ENCODE peak calls at places on chromosomes 6 and 20, in seven cellular contexts. L is esophagus muscularis mucosa; D is tibial nerve; S is astrocyte; Y is dorsolateral prefrontal cortex; J is keratinocyte; I is CD8-positive, alpha-beta T cell. K is an unnamed sample.

GRCh38 chr20:50305636-50306477 is 115.2 kb downstream of the CEBPB start:
- DNase-seq in L (no peak), D (peak; percentile 58), S (no peak), Y (no peak), J (no peak), I (no peak), K (no peak)

GRCh38 chr6:43059168-43060033 is at the start of the genes KLC4 and MRPL2:
- DNase-seq in L (peak; percentile 100), D (peak; percentile 97), S (peak; percentile 94), Y (peak; percentile 100), J (peak; percentile 89), I (peak; percentile 94), K (peak; percentile 91)

GRCh38 chr6:30749554-30750378 is 5.4 kb upstream of the IER3 start:
- DNase-seq in L (no peak), D (no peak), S (no peak), Y (no peak), J (peak; percentile 86), I (no peak), K (no peak)

GRCh38 chr6:2952557-2953095 is 18.7 kb downstream of the SERPINB6 start:
- DNase-seq in L (peak; percentile 94), D (peak; percentile 30), S (peak; percentile 74), Y (peak; percentile 60), J (peak; percentile 50), I (peak; percentile 44), K (peak; percentile 47)

GRCh38 chr20:47785900-47786762 is 850 bp upstream of the SULF2 start:
- DNase-seq in L (peak; percentile 93), D (peak; percentile 33), S (peak; percentile 80), Y (peak; percentile 48), J (no peak), I (no peak), K (peak; percentile 34)

GRCh38 chr6:128541261-128541660 is 20.9 kb upstream of the PTPRK start:
- DNase-seq in L (no peak), D (no peak), S (no peak), Y (no peak), J (no peak), I (no peak), K (no peak)

GRCh38 chr20:62475819-62476073 is at the start of gene GATA5:
- DNase-seq in L (no peak), D (no peak), S (no peak), Y (no peak), J (no peak), I (no peak), K (no peak)

GRCh38 chr6:50128420-50129005 is 78.8 kb upstream of the DEFB112 start:
- DNase-seq in L (no peak), D (no peak), S (no peak), Y (no peak), J (no peak), I (no peak), K (no peak)

GRCh38 chr6:108988291-108988690 is 106.4 kb downstream of the SESN1 start:
- DNase-seq in L (no peak), D (no peak), S (no peak), Y (no peak), J (no peak), I (no peak), K (no peak)

GRCh38 chr20:17066955-17067354 is 159.9 kb upstream of the PCSK2 start:
- DNase-seq in L (no peak), D (no peak), S (no peak), Y (no peak), J (no peak), I (no peak), K (no peak)

GRCh38 chr20:63657260-63657936 is 714 bp upstream of the RTEL1 start:
- DNase-seq in L (no peak), D (no peak), S (no peak), Y (no peak), J (no peak), I (no peak), K (no peak)

GRCh38 chr6:86459978-86460377 is 477.4 kb upstream of the HTR1E start:
- DNase-seq in L (no peak), D (no peak), S (no peak), Y (no peak), J (no peak), I (no peak), K (no peak)

GRCh38 chr20:6053776-6054688 is at the start of gene LRRN4:
- DNase-seq in L (no peak), D (no peak), S (peak; percentile 32), Y (no peak), J (peak; percentile 56), I (no peak), K (peak; percentile 94)

GRCh38 chr20:45038747-45039469 is 62.0 kb downstream of the KCNS1 start:
- DNase-seq in L (no peak), D (no peak), S (no peak), Y (no peak), J (no peak), I (no peak), K (no peak)

GRCh38 chr20:49446808-49447207 is 35.7 kb downstream of the KCNB1 start:
- DNase-seq in L (peak; percentile 94), D (peak; percentile 74), S (peak; percentile 29), Y (no peak), J (no peak), I (no peak), K (no peak)

GRCh38 chr6:146594495-146594894 is 4.3 kb upstream of the ADGB start:
- DNase-seq in L (no peak), D (no peak), S (no peak), Y (no peak), J (no peak), I (no peak), K (no peak)

GRCh38 chr20:38985060-38985459 is 22.9 kb downstream of the DHX35 start:
- DNase-seq in L (no peak), D (no peak), S (no peak), Y (no peak), J (no peak), I (no peak), K (no peak)

DNA sequence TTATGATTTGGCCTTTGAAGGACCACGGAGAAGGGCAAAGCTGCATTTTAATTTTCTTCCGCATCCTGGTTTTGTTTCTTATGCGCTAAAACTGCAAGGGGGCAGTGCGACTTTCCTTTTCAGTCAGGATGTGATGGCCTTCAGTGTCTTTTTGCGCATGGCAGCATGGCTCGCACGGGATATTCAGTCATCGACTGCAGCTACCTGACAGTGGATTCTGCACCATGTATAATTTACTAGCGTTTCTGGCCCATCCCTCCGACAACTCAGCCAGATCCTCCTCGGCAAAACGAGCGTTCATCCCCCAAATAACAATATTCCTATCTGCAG is 2.2 kb downstream of the LAMP5 start:
- DNase-seq in L (peak; percentile 37), D (no peak), S (no peak), Y (no peak), J (no peak), I (no peak), K (no peak)
- H3K27me3 ChIP-seq in L (peaks cover 71% of the 10 kb centered on the region), D (peaks cover 73% of the 10 kb centered on the region), S (peaks cover 48% of the 10 kb centered on the region), Y (peaks cover 3% of the 10 kb centered on the region), J (peaks cover 45% of the 10 kb centered on the region), I (no peaks in the 10 kb centered on the region), K (peaks cover 47% of the 10 kb centered on the region)

GRCh38 chr20:53915459-53916172 is 154.8 kb downstream of the BCAS1 start:
- DNase-seq in L (peak; percentile 98), D (peak; percentile 98), S (peak; percentile 64), Y (peak; percentile 91), J (no peak), I (peak; percentile 91), K (peak; percentile 70)

GRCh38 chr20:53916173-53916512 is 154.3 kb downstream of the BCAS1 start:
- DNase-seq in L (no peak), D (no peak), S (no peak), Y (no peak), J (no peak), I (no peak), K (no peak)

GRCh38 chr20:53918010-53918311 is 152.4 kb downstream of the BCAS1 start:
- DNase-seq in L (no peak), D (no peak), S (no peak), Y (no peak), J (no peak), I (no peak), K (no peak)

GRCh38 chr20:53918949-53919361 is 151.4 kb downstream of the BCAS1 start:
- DNase-seq in L (no peak), D (no peak), S (no peak), Y (no peak), J (no peak), I (no peak), K (no peak)

GRCh38 chr20:53917145-53918009 is 153.0 kb downstream of the BCAS1 start:
- DNase-seq in L (no peak), D (peak; percentile 37), S (peak; percentile 64), Y (no peak), J (no peak), I (no peak), K (no peak)
- H3K4me3 ChIP-seq in L (no peak overlapping the region), D (no peak overlapping the region), S (no peak overlapping the region), Y (no peak overlapping the region), J (no peak overlapping the region), I (no peak overlapping the region), K (no peak overlapping the region)

GRCh38 chr6:154247119-154247814 is 109.3 kb downstream of the IPCEF1 start:
- DNase-seq in L (no peak), D (no peak), S (no peak), Y (no peak), J (no peak), I (no peak), K (no peak)

GRCh38 chr6:154246723-154247118 is 109.9 kb downstream of the IPCEF1 start:
- DNase-seq in L (no peak), D (no peak), S (no peak), Y (no peak), J (no peak), I (no peak), K (no peak)

GRCh38 chr6:154245542-154245941 is 111.1 kb downstream of the IPCEF1 start:
- DNase-seq in L (no peak), D (no peak), S (no peak), Y (no peak), J (no peak), I (no peak), K (no peak)

GRCh38 chr6:154252676-154253075 is 103.9 kb downstream of the IPCEF1 start:
- DNase-seq in L (no peak), D (no peak), S (no peak), Y (no peak), J (no peak), I (no peak), K (no peak)

GRCh38 chr6:154249499-154250298 is 106.9 kb downstream of the IPCEF1 start:
- DNase-seq in L (no peak), D (no peak), S (no peak), Y (no peak), J (no peak), I (no peak), K (peak; percentile 19)
- H3K27me3 ChIP-seq in L (no peaks in the 10 kb centered on the region), D (no peaks in the 10 kb centered on the region), S (no peaks in the 10 kb centered on the region), Y (no peaks in the 10 kb centered on the region), J (no peaks in the 10 kb centered on the region), I (no peaks in the 10 kb centered on the region), K (no peaks in the 10 kb centered on the region)

GRCh38 chr6:106667022-106667402 is 37.6 kb downstream of the QRSL1 start:
- DNase-seq in L (no peak), D (no peak), S (no peak), Y (no peak), J (no peak), I (no peak), K (no peak)

GRCh38 chr6:106670236-106670635 is 40.9 kb downstream of the QRSL1 start:
- DNase-seq in L (no peak), D (no peak), S (no peak), Y (no peak), J (no peak), I (no peak), K (no peak)

GRCh38 chr6:106662458-106662857 is 33.1 kb downstream of the QRSL1 start:
- DNase-seq in L (no peak), D (no peak), S (no peak), Y (no peak), J (no peak), I (no peak), K (no peak)

GRCh38 chr6:106671651-106672050 is 42.3 kb downstream of the QRSL1 start:
- DNase-seq in L (no peak), D (no peak), S (no peak), Y (no peak), J (no peak), I (no peak), K (no peak)

GRCh38 chr6:106666290-106667021 is 37.1 kb downstream of the QRSL1 start:
- DNase-seq in L (no peak), D (no peak), S (no peak), Y (no peak), J (no peak), I (no peak), K (no peak)
- H3K4me3 ChIP-seq in L (no peak overlapping the region), D (no peak overlapping the region), S (no peak overlapping the region), Y (no peak overlapping the region), J (no peak overlapping the region), I (no peak overlapping the region), K (no peak overlapping the region)

K was measured in kidney epithelial cell.